ENCODE peak calls at places on chromosome 15, in five cellular contexts. One of them, this sample, is unnamed.

GRCh38 chr15:89105147-89105546 is 16.9 kb downstream of the ABHD2 start:
- DNase-seq in HCT116: no peak
- DNase-seq in H1: no peak
- DNase-seq in HepG2: peak; percentile 45
- DNase-seq in K562: no peak
- DNase-seq in this sample: no peak

GRCh38 chr15:90594297-90594696 is 64.6 kb downstream of the CRTC3 start:
- DNase-seq in HCT116: no peak
- DNase-seq in H1: no peak
- DNase-seq in HepG2: no peak
- DNase-seq in K562: no peak
- DNase-seq in this sample: peak; percentile 64

GRCh38 chr15:96345560-96346389 is 15.3 kb downstream of the NR2F2 start:
- DNase-seq in HCT116: no peak
- DNase-seq in H1: peak; percentile 73
- DNase-seq in HepG2: peak; percentile 47
- DNase-seq in K562: no peak
- DNase-seq in this sample: no peak

GRCh38 chr15:46848704-46849103 is 868.6 kb upstream of the SEMA6D start:
- DNase-seq in HCT116: no peak
- DNase-seq in H1: no peak
- DNase-seq in HepG2: no peak
- DNase-seq in K562: no peak
- DNase-seq in this sample: no peak

GRCh38 chr15:66586155-66586976 is 20.6 kb upstream of the LCTL start:
- DNase-seq in HCT116: no peak
- DNase-seq in H1: no peak
- DNase-seq in HepG2: no peak
- DNase-seq in K562: no peak
- DNase-seq in this sample: no peak

GRCh38 chr15:74504418-74504817 is 36.6 kb upstream of the ARID3B start:
- DNase-seq in HCT116: no peak
- DNase-seq in H1: no peak
- DNase-seq in HepG2: no peak
- DNase-seq in K562: no peak
- DNase-seq in this sample: no peak

GRCh38 chr15:50773389-50773788 is 7.9 kb upstream of the SPPL2A start:
- DNase-seq in HCT116: no peak
- DNase-seq in H1: no peak
- DNase-seq in HepG2: no peak
- DNase-seq in K562: no peak
- DNase-seq in this sample: no peak

GRCh38 chr15:79016527-79017170 is 71.8 kb upstream of the CTSH start:
- DNase-seq in HCT116: no peak
- DNase-seq in H1: no peak
- DNase-seq in HepG2: no peak
- DNase-seq in K562: no peak
- DNase-seq in this sample: no peak

GRCh38 chr15:36877796-36878744 is 222.3 kb downstream of the MEIS2 start:
- DNase-seq in HCT116: no peak
- DNase-seq in H1: no peak
- DNase-seq in HepG2: no peak
- DNase-seq in K562: no peak
- DNase-seq in this sample: no peak

GRCh38 chr15:66721501-66721937 is 19.5 kb downstream of the SMAD6 start:
- DNase-seq in HCT116: no peak
- DNase-seq in H1: no peak
- DNase-seq in HepG2: no peak
- DNase-seq in K562: peak; percentile 67
- DNase-seq in this sample: no peak

GRCh38 chr15:39556461-39556860 is 24.4 kb upstream of the THBS1 start:
- DNase-seq in HCT116: no peak
- DNase-seq in H1: no peak
- DNase-seq in HepG2: no peak
- DNase-seq in K562: no peak
- DNase-seq in this sample: no peak

GRCh38 chr15:63718590-63719035 is 115.1 kb downstream of the HERC1 start:
- DNase-seq in HCT116: no peak
- DNase-seq in H1: no peak
- DNase-seq in HepG2: peak; percentile 60
- DNase-seq in K562: no peak
- DNase-seq in this sample: no peak

GRCh38 chr15:39181901-39182300 is 399.0 kb upstream of the THBS1 start:
- DNase-seq in HCT116: no peak
- DNase-seq in H1: no peak
- DNase-seq in HepG2: peak; percentile 52
- DNase-seq in K562: no peak
- DNase-seq in this sample: no peak

GRCh38 chr15:36793205-36793604 is 213.8 kb downstream of the CDIN1 start:
- DNase-seq in HCT116: no peak
- DNase-seq in H1: no peak
- DNase-seq in HepG2: no peak
- DNase-seq in K562: no peak
- DNase-seq in this sample: no peak

GRCh38 chr15:51331141-51331540 is 7.3 kb downstream of the CYP19A1 start:
- DNase-seq in HCT116: no peak
- DNase-seq in H1: no peak
- DNase-seq in HepG2: no peak
- DNase-seq in K562: no peak
- DNase-seq in this sample: no peak

GRCh38 chr15:57972801-57973311 is 92.7 kb downstream of the ALDH1A2 start:
- DNase-seq in HCT116: no peak
- DNase-seq in H1: no peak
- DNase-seq in HepG2: no peak
- DNase-seq in K562: no peak
- DNase-seq in this sample: no peak

GRCh38 chr15:63764124-63764827 is 69.5 kb downstream of the HERC1 start:
- DNase-seq in HCT116: no peak
- DNase-seq in H1: no peak
- DNase-seq in HepG2: no peak
- DNase-seq in K562: no peak
- DNase-seq in this sample: no peak

GRCh38 chr15:35466476-35466875 is 79.5 kb downstream of the DPH6 start:
- DNase-seq in HCT116: no peak
- DNase-seq in H1: no peak
- DNase-seq in HepG2: no peak
- DNase-seq in K562: no peak
- DNase-seq in this sample: no peak

GRCh38 chr15:87493803-87494202 is 762.7 kb downstream of the NTRK3 start:
- DNase-seq in HCT116: no peak
- DNase-seq in H1: no peak
- DNase-seq in HepG2: no peak
- DNase-seq in K562: no peak
- DNase-seq in this sample: no peak

GRCh38 chr15:67746022-67746421 is 79.3 kb upstream of the SKOR1 start:
- DNase-seq in HCT116: no peak
- DNase-seq in H1: no peak
- DNase-seq in HepG2: no peak
- DNase-seq in K562: no peak
- DNase-seq in this sample: no peak

GRCh38 chr15:57376695-57377477 is 581 bp downstream of the CGNL1 start:
- DNase-seq in HCT116: no peak
- DNase-seq in H1: no peak
- DNase-seq in HepG2: peak; percentile 66
- DNase-seq in K562: no peak
- DNase-seq in this sample: no peak

GRCh38 chr15:63502137-63502801 is 2.1 kb upstream of the USP3 start:
- DNase-seq in HCT116: no peak
- DNase-seq in H1: no peak
- DNase-seq in HepG2: peak; percentile 31
- DNase-seq in K562: no peak
- DNase-seq in this sample: peak; percentile 92

DNA sequence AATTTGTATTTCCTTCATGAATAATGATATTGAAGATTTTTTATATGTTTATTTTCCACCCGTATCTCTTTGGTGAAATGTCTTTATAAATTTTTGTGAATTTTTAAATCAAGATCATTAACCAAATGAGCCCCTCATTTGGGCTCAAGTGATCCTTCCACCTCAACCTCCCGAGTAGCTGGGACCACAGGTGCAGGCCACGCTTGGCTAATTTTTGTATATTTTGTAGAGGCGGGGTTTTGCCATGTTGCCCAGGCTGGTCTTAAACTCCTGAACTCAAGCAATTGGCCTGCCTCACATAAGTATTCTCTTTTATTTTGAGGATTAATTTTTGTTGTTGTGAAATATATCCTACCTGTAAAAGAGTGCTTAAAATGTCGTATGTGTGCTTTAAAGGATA is 4.9 kb downstream of the BBS4 start:
- DNase-seq in HCT116: no peak
- DNase-seq in H1: no peak
- DNase-seq in HepG2: no peak
- DNase-seq in K562: no peak
- DNase-seq in this sample: no peak
- TF ChIP-seq JUND in HCT116: no peak
- TF ChIP-seq JUND in H1: no peak
- TF ChIP-seq JUND in HepG2: no peak
- TF ChIP-seq JUND in K562: no peak
- TF ChIP-seq JUND in this sample: no peak

GRCh38 chr15:40567111-40567510 is 2.0 kb upstream of the RPUSD2 start:
- DNase-seq in HCT116: peak; percentile 29
- DNase-seq in H1: peak; percentile 51
- DNase-seq in HepG2: peak; percentile 58
- DNase-seq in K562: peak; percentile 24
- DNase-seq in this sample: no peak
- TF ChIP-seq JUND in HCT116: no peak
- TF ChIP-seq JUND in H1: no peak
- TF ChIP-seq JUND in HepG2: no peak
- TF ChIP-seq JUND in K562: peak; percentile 20
- TF ChIP-seq JUND in this sample: no peak

DNA sequence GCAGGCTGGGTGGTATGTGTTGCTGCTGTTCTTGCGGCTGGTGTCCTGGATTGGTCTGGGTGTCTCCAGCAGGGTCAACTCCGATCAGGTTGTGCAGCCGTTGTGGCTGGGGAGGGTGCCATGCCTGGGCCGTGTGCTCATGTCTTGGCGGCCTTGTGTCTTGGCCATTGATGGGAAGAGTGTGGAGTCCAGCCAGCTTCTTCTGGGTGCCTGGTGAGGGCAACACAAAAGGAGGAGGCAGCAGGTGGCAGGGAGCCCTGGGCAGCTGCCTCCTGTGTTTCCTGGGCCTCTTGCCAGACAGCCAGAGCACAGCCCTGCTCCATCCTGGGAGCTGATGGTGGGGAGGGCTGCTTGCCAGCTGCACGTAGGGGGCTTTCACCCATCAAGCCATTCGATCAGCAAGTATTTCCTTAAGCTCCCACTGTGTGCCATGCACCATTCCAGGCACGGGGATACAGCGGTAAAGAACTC is 4.3 kb downstream of the CHAC1 start:
- DNase-seq in HCT116: no peak
- DNase-seq in H1: no peak
- DNase-seq in HepG2: no peak
- DNase-seq in K562: no peak
- DNase-seq in this sample: no peak
- TF ChIP-seq JUND in HCT116: no peak
- TF ChIP-seq JUND in H1: no peak
- TF ChIP-seq JUND in HepG2: no peak
- TF ChIP-seq JUND in K562: no peak
- TF ChIP-seq JUND in this sample: no peak

GRCh38 chr15:69824075-69824876 is 273.4 kb downstream of the TLE3 start:
- DNase-seq in HCT116: no peak
- DNase-seq in H1: no peak
- DNase-seq in HepG2: no peak
- DNase-seq in K562: no peak
- DNase-seq in this sample: no peak
- TF ChIP-seq JUND in HCT116: no peak
- TF ChIP-seq JUND in H1: no peak
- TF ChIP-seq JUND in HepG2: no peak
- TF ChIP-seq JUND in K562: no peak
- TF ChIP-seq JUND in this sample: no peak

DNA sequence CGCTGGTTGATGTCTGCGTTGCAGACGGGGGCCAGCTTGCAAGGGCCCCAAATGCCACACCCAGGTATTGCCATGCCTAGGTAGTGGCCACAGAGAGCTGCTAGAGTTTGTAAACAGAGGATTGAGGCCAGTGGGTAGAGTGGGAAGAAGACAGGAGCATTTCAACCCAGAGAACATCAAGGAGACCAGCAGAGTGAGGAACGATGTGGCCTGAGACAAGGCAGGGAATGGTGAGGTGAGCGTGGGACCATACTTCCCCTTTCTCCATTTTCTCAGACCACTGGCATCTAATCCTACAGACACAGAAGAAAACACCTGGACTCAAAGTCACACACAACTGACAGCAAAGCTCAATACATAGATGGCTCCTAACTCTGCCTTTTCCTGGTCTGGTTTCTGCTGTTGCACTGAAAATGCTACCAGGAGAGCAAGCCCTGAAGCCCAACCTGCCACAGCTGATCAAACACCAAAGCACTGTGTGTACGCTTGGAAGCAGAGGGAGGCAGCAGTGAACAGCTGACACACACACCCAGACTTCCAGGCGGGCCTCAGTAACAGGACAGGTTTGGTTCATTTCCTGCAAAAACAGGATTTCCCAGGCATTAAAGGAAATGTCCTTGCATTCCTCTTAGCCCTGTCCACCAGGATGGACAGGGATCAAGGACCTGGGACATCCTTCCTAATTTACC is 1.6 kb downstream of the FAM174B start:
- DNase-seq in HCT116: no peak
- DNase-seq in H1: peak; percentile 45
- DNase-seq in HepG2: peak; percentile 10
- DNase-seq in K562: no peak
- DNase-seq in this sample: peak; percentile 91
- TF ChIP-seq JUND in HCT116: no peak
- TF ChIP-seq JUND in H1: no peak
- TF ChIP-seq JUND in HepG2: no peak
- TF ChIP-seq JUND in K562: no peak
- TF ChIP-seq JUND in this sample: no peak

DNA sequence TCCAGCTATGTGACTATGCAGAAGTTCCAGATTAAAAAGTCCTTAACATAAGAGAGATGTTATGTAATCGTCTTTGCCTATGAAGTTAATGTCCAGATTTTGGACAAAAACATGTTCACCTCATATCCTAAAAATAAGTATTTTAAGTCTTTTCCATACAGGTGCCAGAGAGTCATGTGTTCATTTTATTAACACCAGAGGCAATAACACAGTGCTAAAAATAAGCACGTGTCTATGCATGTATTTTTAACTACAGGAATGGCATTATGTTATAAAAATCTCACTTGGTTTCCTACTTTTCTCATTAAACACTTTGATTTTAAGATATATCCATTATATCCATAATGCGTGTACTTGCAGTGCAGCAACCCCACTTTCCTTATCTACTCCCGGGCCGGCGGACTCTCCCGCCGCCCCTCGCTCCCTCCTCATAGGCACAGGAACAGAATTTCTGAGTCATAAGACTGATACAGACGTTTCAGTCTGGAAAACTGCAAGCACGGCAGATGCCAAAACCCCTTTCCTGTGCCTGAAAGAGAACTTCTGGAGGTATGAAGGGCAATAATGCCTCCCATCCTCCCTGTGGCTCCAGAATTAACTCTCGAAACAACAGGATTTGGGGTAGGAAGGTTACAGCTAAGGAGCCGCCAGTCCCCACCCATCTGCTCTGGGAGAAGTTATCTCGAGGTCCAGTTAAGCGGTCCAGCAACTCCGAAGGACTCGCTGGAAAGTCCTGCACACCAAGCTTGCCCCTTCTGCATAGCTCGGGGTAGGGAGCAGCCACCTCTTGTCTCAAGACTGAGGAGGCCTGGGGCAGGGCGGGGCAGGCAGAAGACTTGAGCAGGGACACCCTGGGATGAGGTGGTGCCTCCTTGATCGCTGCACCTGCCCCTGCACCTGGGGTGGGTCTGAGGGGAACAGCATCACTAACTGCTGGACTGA is 22.2 kb upstream of the PSTPIP1 start:
- DNase-seq in HCT116: no peak
- DNase-seq in H1: peak; percentile 58
- DNase-seq in HepG2: no peak
- DNase-seq in K562: no peak
- DNase-seq in this sample: no peak
- TF ChIP-seq JUND in HCT116: no peak
- TF ChIP-seq JUND in H1: no peak
- TF ChIP-seq JUND in HepG2: no peak
- TF ChIP-seq JUND in K562: peak; percentile 23
- TF ChIP-seq JUND in this sample: no peak